ENCODE peak calls at places on chromosomes 6 and 20, in seven cellular contexts. E is A673, A is transverse colon, W is breast epithelium, I is ascending aorta, F is psoas muscle, D is fibroblast of lung. C is an unnamed sample. For H3K4me1 and H3K36me3, the result is how much of the 10 kb centered on the place peaks cover.

GRCh38 chr6:73528897-73529296 is 8.1 kb upstream of the EEF1A1 start:
- DNase-seq in A (no peak), E (no peak), D (no peak), W (no peak), F (no peak), I (no peak), C (no peak)

GRCh38 chr6:131950767-131951575 is at the start of gene CCN2:
- DNase-seq in F (peak), W (peak), A (peak), I (peak), D (peak), E (peak), C (peak)

GRCh38 chr6:135128268-135128914 is 52.7 kb upstream of the MYB start:
- DNase-seq in D (no peak), E (no peak), A (no peak), F (no peak), I (no peak), W (no peak), C (no peak)

GRCh38 chr6:3419624-3420272 is 37.1 kb downstream of the SLC22A23 start:
- DNase-seq in A (no peak), D (peak), E (no peak), F (no peak), I (no peak), W (no peak), C (no peak)

GRCh38 chr20:58893355-58894151 is 41.0 kb downstream of the GNAS start:
- DNase-seq in F (no peak), D (no peak), E (no peak), A (no peak), I (no peak), W (no peak), C (no peak)

GRCh38 chr6:139540276-139540675 is 165.8 kb upstream of the CITED2 start:
- DNase-seq in W (no peak), E (peak), A (peak), D (peak), F (peak), I (no peak), C (no peak)

GRCh38 chr6:47094351-47094925 is 52.3 kb upstream of the ADGRF1 start:
- DNase-seq in A (peak), W (peak), D (no peak), I (no peak), E (no peak), F (no peak), C (no peak)

GRCh38 chr6:128363424-128363823 is 157.0 kb downstream of the PTPRK start:
- DNase-seq in D (no peak), A (no peak), F (no peak), E (no peak), W (no peak), I (no peak), C (no peak)

GRCh38 chr20:35561268-35561667 is 19.4 kb downstream of the ERGIC3 start:
- DNase-seq in D (peak), I (no peak), A (peak), E (peak), W (no peak), F (no peak), C (no peak)

GRCh38 chr6:107075951-107076381 is 39.3 kb downstream of the BEND3 start:
- DNase-seq in F (no peak), D (peak), E (peak), I (no peak), A (no peak), W (no peak), C (no peak)

GRCh38 chr6:40251609-40252008 is 317.3 kb upstream of the MOCS1 start:
- DNase-seq in D (no peak), E (peak), W (no peak), A (peak), F (no peak), I (no peak), C (no peak)

GRCh38 chr6:29517245-29517644 is 29.5 kb upstream of the MAS1L start:
- DNase-seq in W (no peak), D (no peak), A (no peak), F (no peak), I (no peak), E (no peak), C (no peak)

GRCh38 chr20:2705931-2706645 is 13.5 kb downstream of the EBF4 start:
- DNase-seq in E (no peak), I (no peak), D (no peak), F (no peak), W (no peak), A (no peak), C (no peak)

GRCh38 chr6:108565893-108566292 is 5.2 kb downstream of the FOXO3 start:
- DNase-seq in A (peak), D (peak), F (peak), E (no peak), I (no peak), W (peak), C (no peak)

DNA sequence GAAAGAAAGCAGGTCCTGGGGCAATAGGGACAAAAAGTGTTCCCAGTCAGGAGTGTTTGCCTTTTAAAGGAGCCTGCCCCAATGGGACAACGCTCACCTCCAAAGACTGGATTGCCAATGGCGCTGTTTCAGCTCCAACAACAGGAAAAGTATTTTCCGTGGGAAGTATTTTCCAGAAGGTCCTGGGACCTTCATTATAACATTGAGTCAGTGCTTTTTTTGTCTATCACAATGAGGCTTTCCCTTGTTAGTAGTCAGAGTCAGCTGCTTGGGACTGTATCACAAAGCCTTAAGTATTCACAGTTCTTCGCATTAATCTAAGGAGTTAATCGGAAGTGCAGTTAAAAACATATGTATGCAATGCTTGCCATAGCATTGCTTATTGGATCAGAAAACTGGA is 17.3 kb downstream of the TRAF3IP2 start:
- DNase-seq in W (no peak), E (no peak), F (no peak), A (no peak), I (no peak), D (peak), C (no peak)
- H3K4me1 ChIP-seq in W (under half), E (under half), F (half or more), A (under half), I (half or more), D (under half), C (half or more)

GRCh38 chr6:138004423-138005287 is 102.6 kb downstream of the PERP start:
- DNase-seq in E (peak), F (no peak), I (no peak), D (peak), A (no peak), W (no peak), C (no peak)
- H3K36me3 ChIP-seq in E (under half), F (under half), I (under half), D (under half), A (under half), W (under half), C (under half)

GRCh38 chr6:157227202-157228166 is 95.8 kb downstream of the TMEM242 start:
- DNase-seq in I (no peak), A (no peak), E (peak), W (no peak), D (peak), F (no peak), C (no peak)
- TF ChIP-seq CTCF in I (no peak), A (no peak), E (peak), W (no peak), D (peak), F (no peak), C (no peak)

GRCh38 chr20:14310977-14311654 is 26.3 kb downstream of the FLRT3 start:
- DNase-seq in W (no peak), E (no peak), F (no peak), D (no peak), I (no peak), A (no peak), C (no peak)
- H3K4me1 ChIP-seq in W (under half), E (under half), F (under half), D (under half), I (under half), A (under half), C (under half)

DNA sequence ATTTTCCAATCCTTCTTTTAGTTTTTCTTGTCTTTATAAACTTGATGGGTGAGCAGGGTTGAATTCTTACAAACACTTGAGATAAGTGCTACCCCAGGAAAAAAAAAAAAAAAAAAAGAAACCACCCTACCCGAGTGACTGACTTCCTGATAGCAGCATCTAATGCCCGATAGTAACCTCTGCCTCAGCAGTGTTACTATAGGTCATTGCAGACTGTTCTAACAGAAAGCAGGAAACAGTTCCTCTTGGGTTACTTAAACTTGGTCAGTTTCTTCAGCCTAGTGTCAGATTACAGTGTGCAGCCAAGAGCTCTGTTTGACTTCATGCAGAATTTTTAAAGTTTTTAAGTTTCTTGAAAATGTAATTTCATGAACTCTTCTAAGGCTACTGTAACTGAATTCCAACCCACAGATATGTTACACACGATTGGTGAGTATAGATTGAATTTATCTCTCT is 2.1 kb downstream of the MYLIP start:
- DNase-seq in D (peak), E (peak), W (peak), I (no peak), A (peak), F (no peak), C (no peak)
- H3K36me3 ChIP-seq in D (under half), E (under half), W (under half), I (under half), A (under half), F (under half), C (under half)

DNA sequence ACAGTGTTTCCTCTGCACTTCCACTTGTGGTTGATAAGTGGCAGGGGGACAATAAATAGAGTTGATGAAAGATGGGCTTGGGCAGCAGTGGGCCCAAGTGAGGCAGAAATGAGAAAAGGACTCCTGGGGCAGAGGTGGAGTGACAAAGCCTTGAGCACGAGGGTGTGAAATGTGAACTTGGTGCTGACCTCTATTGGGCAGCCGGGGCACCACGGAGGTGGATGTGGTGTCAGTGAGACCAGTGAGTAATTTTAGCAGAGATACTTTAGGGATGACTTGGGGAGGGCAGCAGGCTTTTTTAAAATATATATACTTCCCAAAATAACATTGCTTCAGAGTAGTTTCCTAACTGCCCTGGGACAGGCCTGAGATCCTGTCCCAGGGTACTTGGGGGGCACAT is 30.6 kb upstream of the MYLK2 start:
- DNase-seq in W (no peak), D (no peak), F (peak), I (no peak), E (no peak), A (no peak), C (no peak)
- TF ChIP-seq CTCF in W (no peak), D (no peak), F (no peak), I (no peak), E (no peak), A (no peak), C (no peak)